ENCODE peak calls at places on chromosomes 3 and 15, in six cellular contexts. One of them, this sample, is unnamed.

GRCh38 chr3:195462308-195462610 is 19.4 kb upstream of the ACAP2 start:
- DNase-seq in spleen: no peak
- DNase-seq in CD4-positive, alpha-beta memory T cell: no peak
- DNase-seq in small intestine: no peak
- DNase-seq in left cardiac atrium: no peak
- DNase-seq in GM23248: no peak
- DNase-seq in this sample: no peak

GRCh38 chr15:77901251-77901881 is 176.1 kb downstream of the TBC1D2B start:
- DNase-seq in spleen: peak; percentile 56
- DNase-seq in CD4-positive, alpha-beta memory T cell: no peak
- DNase-seq in small intestine: no peak
- DNase-seq in left cardiac atrium: no peak
- DNase-seq in GM23248: no peak
- DNase-seq in this sample: no peak

GRCh38 chr3:148794357-148794756 is 33.3 kb upstream of the CPB1 start:
- DNase-seq in spleen: no peak
- DNase-seq in CD4-positive, alpha-beta memory T cell: no peak
- DNase-seq in small intestine: no peak
- DNase-seq in left cardiac atrium: no peak
- DNase-seq in GM23248: no peak
- DNase-seq in this sample: no peak

GRCh38 chr3:37642959-37643598 is 218.6 kb upstream of the CTDSPL start:
- DNase-seq in spleen: no peak
- DNase-seq in CD4-positive, alpha-beta memory T cell: no peak
- DNase-seq in small intestine: no peak
- DNase-seq in left cardiac atrium: no peak
- DNase-seq in GM23248: no peak
- DNase-seq in this sample: no peak

GRCh38 chr3:70383360-70383831 is 71.0 kb upstream of the MDFIC2 start:
- DNase-seq in spleen: no peak
- DNase-seq in CD4-positive, alpha-beta memory T cell: no peak
- DNase-seq in small intestine: no peak
- DNase-seq in left cardiac atrium: no peak
- DNase-seq in GM23248: no peak
- DNase-seq in this sample: no peak

GRCh38 chr3:11250902-11251806 is 21.0 kb upstream of the ATG7 start:
- DNase-seq in spleen: no peak
- DNase-seq in CD4-positive, alpha-beta memory T cell: peak; percentile 16
- DNase-seq in small intestine: no peak
- DNase-seq in left cardiac atrium: no peak
- DNase-seq in GM23248: no peak
- DNase-seq in this sample: no peak

GRCh38 chr3:13157986-13158385 is 84.8 kb upstream of the IQSEC1 start:
- DNase-seq in spleen: peak; percentile 44
- DNase-seq in CD4-positive, alpha-beta memory T cell: no peak
- DNase-seq in small intestine: no peak
- DNase-seq in left cardiac atrium: no peak
- DNase-seq in GM23248: no peak
- DNase-seq in this sample: no peak

GRCh38 chr15:74750759-74751158 is 2.1 kb downstream of the CYP1A2 start:
- DNase-seq in spleen: no peak
- DNase-seq in CD4-positive, alpha-beta memory T cell: no peak
- DNase-seq in small intestine: no peak
- DNase-seq in left cardiac atrium: no peak
- DNase-seq in GM23248: no peak
- DNase-seq in this sample: no peak

GRCh38 chr3:57530071-57530608 is 14.0 kb downstream of the DNAH12 start:
- DNase-seq in spleen: no peak
- DNase-seq in CD4-positive, alpha-beta memory T cell: no peak
- DNase-seq in small intestine: no peak
- DNase-seq in left cardiac atrium: no peak
- DNase-seq in GM23248: peak; percentile 32
- DNase-seq in this sample: no peak

GRCh38 chr3:58581328-58582091 is 4.3 kb upstream of the FAM107A start:
- DNase-seq in spleen: no peak
- DNase-seq in CD4-positive, alpha-beta memory T cell: no peak
- DNase-seq in small intestine: no peak
- DNase-seq in left cardiac atrium: no peak
- DNase-seq in GM23248: no peak
- DNase-seq in this sample: no peak

GRCh38 chr3:23819599-23820360 is 14.0 kb downstream of the UBE2E1 start:
- DNase-seq in spleen: no peak
- DNase-seq in CD4-positive, alpha-beta memory T cell: no peak
- DNase-seq in small intestine: no peak
- DNase-seq in left cardiac atrium: no peak
- DNase-seq in GM23248: no peak
- DNase-seq in this sample: no peak

GRCh38 chr3:51622402-51622801 is 48.6 kb upstream of the TEX264 start:
- DNase-seq in spleen: no peak
- DNase-seq in CD4-positive, alpha-beta memory T cell: no peak
- DNase-seq in small intestine: no peak
- DNase-seq in left cardiac atrium: no peak
- DNase-seq in GM23248: peak; percentile 78
- DNase-seq in this sample: no peak

GRCh38 chr3:53994986-53995385 is 103.3 kb upstream of the SELENOK start:
- DNase-seq in spleen: no peak
- DNase-seq in CD4-positive, alpha-beta memory T cell: no peak
- DNase-seq in small intestine: no peak
- DNase-seq in left cardiac atrium: no peak
- DNase-seq in GM23248: no peak
- DNase-seq in this sample: no peak

GRCh38 chr15:77871838-77872371 is 205.6 kb downstream of the TBC1D2B start:
- DNase-seq in spleen: peak; percentile 54
- DNase-seq in CD4-positive, alpha-beta memory T cell: no peak
- DNase-seq in small intestine: no peak
- DNase-seq in left cardiac atrium: no peak
- DNase-seq in GM23248: no peak
- DNase-seq in this sample: no peak

GRCh38 chr15:25181290-25182097 is 226.7 kb downstream of the SNRPN start:
- DNase-seq in spleen: peak; percentile 58
- DNase-seq in CD4-positive, alpha-beta memory T cell: no peak
- DNase-seq in small intestine: no peak
- DNase-seq in left cardiac atrium: peak; percentile 9
- DNase-seq in GM23248: no peak
- DNase-seq in this sample: no peak

GRCh38 chr3:17074559-17074958 is 189.8 kb downstream of the PLCL2 start:
- DNase-seq in spleen: no peak
- DNase-seq in CD4-positive, alpha-beta memory T cell: peak; percentile 27
- DNase-seq in small intestine: peak; percentile 17
- DNase-seq in left cardiac atrium: no peak
- DNase-seq in GM23248: no peak
- DNase-seq in this sample: no peak

GRCh38 chr3:189710620-189711388 is 79.6 kb downstream of the TP63 start:
- DNase-seq in spleen: no peak
- DNase-seq in CD4-positive, alpha-beta memory T cell: no peak
- DNase-seq in small intestine: no peak
- DNase-seq in left cardiac atrium: peak; percentile 41
- DNase-seq in GM23248: peak; percentile 97
- DNase-seq in this sample: no peak

GRCh38 chr3:123854905-123855304 is 29.2 kb downstream of the MYLK start:
- DNase-seq in spleen: no peak
- DNase-seq in CD4-positive, alpha-beta memory T cell: no peak
- DNase-seq in small intestine: no peak
- DNase-seq in left cardiac atrium: no peak
- DNase-seq in GM23248: no peak
- DNase-seq in this sample: no peak